ENCODE peak calls at places on chromosomes 2 and 18, in five cellular contexts. E, Y, T, N and Z are unnamed samples.

GRCh38 chr2:240879105-240879504 is 10.5 kb downstream of the AGXT start:
- DNase-seq in Y (no peak), N (no peak), T (no peak), E (no peak), Z (no peak)

GRCh38 chr2:15780912-15781574 is 159.3 kb upstream of the MYCN start:
- DNase-seq in N (no peak), E (no peak), T (no peak), Y (no peak), Z (no peak)

GRCh38 chr2:69946351-69947077 is 14.9 kb downstream of the ASPRV1 start:
- DNase-seq in T (no peak), Y (no peak), N (peak), E (no peak), Z (peak)

GRCh38 chr2:7430421-7430868 is 513.2 kb downstream of the RNF144A start:
- DNase-seq in N (no peak), T (no peak), E (no peak), Y (peak), Z (no peak)

GRCh38 chr2:196991061-196991460 is 64.6 kb upstream of the PGAP1 start:
- DNase-seq in Y (peak), T (no peak), E (no peak), N (no peak), Z (no peak)

GRCh38 chr2:23335550-23335949 is 49.4 kb upstream of the KLHL29 start:
- DNase-seq in E (no peak), Y (no peak), T (no peak), N (no peak), Z (no peak)

GRCh38 chr2:180604077-180604476 is 376.3 kb upstream of the UBE2E3 start:
- DNase-seq in T (no peak), E (peak), N (peak), Y (peak), Z (no peak)

GRCh38 chr2:24049485-24050021 is at the start of gene FKBP1B:
- DNase-seq in N (peak), Y (peak), E (no peak), T (peak), Z (peak)

GRCh38 chr2:194610297-194610696 is 1046.7 kb upstream of the SLC39A10 start:
- DNase-seq in Y (no peak), E (no peak), N (no peak), T (no peak), Z (no peak)

GRCh38 chr2:143632751-143633374 is 503.6 kb downstream of the ARHGAP15 start:
- DNase-seq in E (no peak), T (no peak), Y (no peak), N (no peak), Z (no peak)

GRCh38 chr2:239277401-239278085 is 123.3 kb downstream of the HDAC4 start:
- DNase-seq in T (peak), E (no peak), N (no peak), Y (no peak), Z (no peak)

GRCh38 chr18:11081009-11081532 is 68.3 kb downstream of the PIEZO2 start:
- DNase-seq in N (no peak), E (no peak), T (no peak), Y (no peak), Z (no peak)

GRCh38 chr2:203404996-203405395 is 76.8 kb downstream of the ABI2 start:
- DNase-seq in Y (no peak), E (no peak), N (no peak), T (no peak), Z (no peak)

GRCh38 chr2:176284451-176285049 is 15.3 kb downstream of the MTX2 start:
- DNase-seq in T (no peak), N (no peak), Y (peak), E (no peak), Z (no peak)

GRCh38 chr2:76862901-76863300 is 659.3 kb downstream of the LRRTM4 start:
- DNase-seq in T (no peak), E (no peak), Y (no peak), N (no peak), Z (no peak)

GRCh38 chr2:239593455-239593854 is 192.6 kb upstream of the HDAC4 start:
- DNase-seq in N (no peak), T (no peak), E (no peak), Y (no peak), Z (no peak)

GRCh38 chr18:13725566-13726227 is 661 bp downstream of the FAM210A start:
- DNase-seq in Y (no peak), N (peak), T (no peak), E (no peak), Z (no peak)

GRCh38 chr2:240988146-240988545 is 10.3 kb upstream of the SNED1 start:
- DNase-seq in T (no peak), Y (no peak), E (no peak), N (no peak), Z (no peak)

GRCh38 chr2:163417596-163418337 is 318.0 kb downstream of the FIGN start:
- DNase-seq in T (no peak), Y (no peak), N (no peak), E (no peak), Z (no peak)

GRCh38 chr18:76494181-76494540 is 881 bp downstream of the ZNF516 start:
- DNase-seq in T (no peak), N (peak), E (peak), Y (peak), Z (no peak)

GRCh38 chr2:240567137-240567871 is 980 bp upstream of the RNPEPL1 start:
- DNase-seq in N (peak), E (peak), T (peak), Y (no peak), Z (no peak)

GRCh38 chr2:128607981-128608506 is 289.4 kb upstream of the HS6ST1 start:
- DNase-seq in N (peak), Y (peak), T (no peak), E (peak), Z (no peak)

GRCh38 chr2:62344472-62344871 is 148.6 kb downstream of the B3GNT2 start:
- DNase-seq in Y (peak), T (no peak), N (peak), E (no peak), Z (no peak)

GRCh38 chr2:207311316-207312005 is 145.7 kb upstream of the KLF7 start:
- DNase-seq in N (peak), E (no peak), Y (no peak), T (no peak), Z (peak)

GRCh38 chr2:215553946-215554345 is 118.1 kb upstream of the FN1 start:
- DNase-seq in T (no peak), Y (no peak), N (peak), E (no peak), Z (no peak)